ENCODE peak calls at places on chromosomes 2 and 18, in seven cellular contexts. U, A, P, M, Y, Z and J are unnamed samples.

GRCh38 chr2:230643576-230644291 is 68.9 kb upstream of the CAB39 start:
- DNase-seq in U (no peak), A (no peak), P (no peak), M (no peak), Y (no peak), Z (no peak), J (no peak)

GRCh38 chr2:16900405-16901025 is 234.9 kb upstream of the CYRIA start:
- DNase-seq in U (peak), A (no peak), P (no peak), M (peak), Y (peak), Z (peak), J (no peak)

GRCh38 chr2:28951910-28952805 is 28.9 kb upstream of the TOGARAM2 start:
- DNase-seq in U (peak), A (peak), P (no peak), M (no peak), Y (no peak), Z (no peak), J (no peak)

GRCh38 chr18:77081387-77081773 is 51.2 kb downstream of the MBP start:
- DNase-seq in U (no peak), A (peak), P (no peak), M (no peak), Y (no peak), Z (no peak), J (no peak)

GRCh38 chr2:29223851-29224692 is 108.9 kb downstream of the CLIP4 start:
- DNase-seq in U (no peak), A (peak), P (no peak), M (no peak), Y (no peak), Z (no peak), J (peak)

GRCh38 chr2:147649963-147650362 is 194.9 kb upstream of the ACVR2A start:
- DNase-seq in U (no peak), A (no peak), P (no peak), M (no peak), Y (no peak), Z (no peak), J (no peak)

GRCh38 chr2:170475878-170476277 is 239.3 kb upstream of the SP5 start:
- DNase-seq in U (no peak), A (no peak), P (no peak), M (no peak), Y (no peak), Z (no peak), J (no peak)

GRCh38 chr18:9870431-9871023 is 15.2 kb upstream of the TXNDC2 start:
- DNase-seq in U (no peak), A (no peak), P (no peak), M (no peak), Y (no peak), Z (peak), J (no peak)

GRCh38 chr18:51234117-51235010 is 36.9 kb upstream of the MEX3C start:
- DNase-seq in U (no peak), A (no peak), P (no peak), M (no peak), Y (no peak), Z (no peak), J (no peak)

GRCh38 chr2:169819106-169819505 is 5.6 kb downstream of the METTL5 start:
- DNase-seq in U (no peak), A (peak), P (no peak), M (no peak), Y (no peak), Z (no peak), J (peak)

GRCh38 chr2:96413067-96413722 is 77.6 kb downstream of the NCAPH start:
- DNase-seq in U (peak), A (no peak), P (no peak), M (no peak), Y (no peak), Z (no peak), J (no peak)
- H3K4me3 ChIP-seq in U (peak), A (peak), P (no peak), M (no peak), Y (peak), Z (peak), J (no peak)

GRCh38 chr2:62369549-62370164 is 136.3 kb downstream of the TMEM17 start:
- DNase-seq in U (no peak), A (no peak), P (no peak), M (no peak), Y (no peak), Z (no peak), J (no peak)
- H2AFZ ChIP-seq in U (no peak), A (no peak), P (no peak), M (no peak), Y (no peak), Z (no peak), J (no peak)

GRCh38 chr18:71809711-71810110 is 734.4 kb downstream of the CBLN2 start:
- DNase-seq in U (no peak), A (no peak), P (no peak), M (no peak), Y (no peak), Z (no peak), J (no peak)
- TF ChIP-seq POLR2A in U (no peak), A (no peak), P (no peak), M (no peak), Y (no peak), Z (no peak), J (no peak)

DNA sequence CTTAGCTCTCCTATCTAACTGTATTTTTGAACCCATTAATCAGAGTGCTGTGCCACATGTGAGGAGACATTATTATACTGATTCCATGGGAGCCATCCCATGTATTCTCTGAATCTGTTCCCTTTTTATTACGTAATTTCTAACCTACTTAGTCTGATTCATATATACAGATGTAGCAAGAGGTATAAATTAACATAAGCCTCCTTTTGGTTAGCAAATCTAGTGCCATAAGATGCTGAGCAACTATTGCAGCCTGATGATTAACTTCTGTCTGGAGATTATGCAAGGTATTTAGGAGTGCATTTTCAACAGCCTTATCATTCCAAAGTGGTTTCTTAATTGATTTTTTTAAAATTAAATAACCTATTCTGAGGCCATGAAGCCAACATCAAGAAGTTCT is 114.1 kb upstream of the MSH2 start:
- DNase-seq in U (no peak), A (peak), P (no peak), M (no peak), Y (no peak), Z (no peak), J (no peak)
- H3K4me3 ChIP-seq in U (no peak), A (no peak), P (no peak), M (no peak), Y (no peak), Z (no peak), J (no peak)

GRCh38 chr2:234363011-234363487 is 133.8 kb downstream of the ARL4C start:
- DNase-seq in U (peak), A (no peak), P (no peak), M (no peak), Y (peak), Z (no peak), J (no peak)

GRCh38 chr2:234363647-234364294 is 133.1 kb downstream of the ARL4C start:
- DNase-seq in U (no peak), A (no peak), P (no peak), M (no peak), Y (no peak), Z (no peak), J (no peak)

GRCh38 chr2:234364718-234365117 is 132.2 kb downstream of the ARL4C start:
- DNase-seq in U (no peak), A (no peak), P (no peak), M (no peak), Y (no peak), Z (no peak), J (no peak)

GRCh38 chr2:234368861-234369261 is 128.0 kb downstream of the ARL4C start:
- DNase-seq in U (no peak), A (peak), P (no peak), M (no peak), Y (no peak), Z (peak), J (no peak)

DNA sequence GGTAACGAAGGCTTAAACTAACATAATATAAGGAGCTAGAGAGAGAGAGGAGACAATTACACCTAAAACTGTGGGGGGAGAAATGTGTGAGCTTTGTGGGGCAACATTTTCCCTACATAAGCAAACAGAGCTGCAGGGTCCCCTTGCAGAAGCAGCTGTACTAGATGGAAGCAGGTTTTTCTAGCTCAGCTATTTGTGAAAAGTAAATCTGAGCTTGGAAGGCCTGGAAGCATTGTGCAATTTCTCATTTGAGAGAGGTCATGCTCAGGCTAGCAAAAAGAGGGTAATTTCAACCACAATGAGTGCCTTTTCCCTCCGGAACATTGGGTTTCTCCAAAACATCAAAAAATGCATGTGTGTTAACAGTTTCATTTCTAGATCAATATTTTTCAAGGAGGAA is 130.0 kb downstream of the ARL4C start:
- DNase-seq in U (no peak), A (peak), P (no peak), M (no peak), Y (no peak), Z (no peak), J (no peak)
- H2AFZ ChIP-seq in U (no peak), A (no peak), P (no peak), M (peak), Y (no peak), Z (no peak), J (no peak)

GRCh38 chr2:191171291-191171690 is 20.5 kb upstream of the STAT4 start:
- DNase-seq in U (no peak), A (no peak), P (no peak), M (no peak), Y (no peak), Z (no peak), J (no peak)
- TF ChIP-seq POLR2A in U (no peak), A (no peak), P (no peak), M (no peak), Y (no peak), Z (no peak), J (no peak)

DNA sequence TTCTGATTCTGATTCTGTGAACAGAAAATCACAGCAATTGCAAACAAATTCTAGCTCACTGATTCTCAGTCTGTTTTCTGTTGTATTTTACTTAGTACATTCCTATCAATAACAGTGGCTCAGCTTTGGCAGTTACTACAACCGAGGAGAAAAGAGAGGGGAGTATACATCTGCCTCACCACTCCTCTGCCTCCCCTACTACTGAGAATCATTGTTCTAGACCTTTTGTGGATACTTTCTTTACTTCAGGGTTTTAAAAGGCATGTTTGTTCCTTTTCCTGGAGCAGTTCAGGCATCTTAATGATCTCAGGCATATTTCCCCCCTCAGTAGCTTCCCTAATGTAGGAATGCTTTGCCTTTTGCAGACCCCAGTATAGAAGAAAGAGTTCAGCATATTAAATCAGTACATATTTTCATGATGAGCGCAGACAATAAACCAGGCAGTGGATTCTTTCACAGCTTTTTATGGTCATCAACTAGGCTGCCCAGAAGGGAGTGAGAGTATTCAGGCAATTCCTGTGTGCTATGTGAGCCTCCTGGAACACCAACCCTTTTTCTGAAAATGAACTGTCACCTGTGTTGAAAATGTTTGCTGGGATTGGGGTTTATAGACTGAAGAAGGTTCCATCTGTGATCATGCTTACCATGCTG is 10.3 kb downstream of the STAMBP start:
- DNase-seq in U (no peak), A (peak), P (no peak), M (no peak), Y (no peak), Z (no peak), J (no peak)
- H3K4me3 ChIP-seq in U (no peak), A (no peak), P (no peak), M (no peak), Y (no peak), Z (no peak), J (no peak)

GRCh38 chr2:202158796-202159195 is 79.6 kb downstream of the SUMO1 start:
- DNase-seq in U (no peak), A (peak), P (no peak), M (no peak), Y (no peak), Z (no peak), J (no peak)

GRCh38 chr2:202152104-202152771 is 79.2 kb downstream of the KIAA2012 start:
- DNase-seq in U (no peak), A (peak), P (no peak), M (no peak), Y (no peak), Z (no peak), J (no peak)

GRCh38 chr2:202149953-202150352 is 76.9 kb downstream of the KIAA2012 start:
- DNase-seq in U (no peak), A (no peak), P (no peak), M (no peak), Y (no peak), Z (no peak), J (no peak)

GRCh38 chr2:202157211-202157985 is 81.0 kb downstream of the SUMO1 start:
- DNase-seq in U (no peak), A (no peak), P (no peak), M (no peak), Y (no peak), Z (no peak), J (no peak)

GRCh38 chr2:202154613-202155281 is 81.7 kb downstream of the KIAA2012 start:
- DNase-seq in U (no peak), A (peak), P (no peak), M (no peak), Y (no peak), Z (no peak), J (no peak)
- H2AFZ ChIP-seq in U (no peak), A (peak), P (no peak), M (no peak), Y (no peak), Z (no peak), J (no peak)

DNA sequence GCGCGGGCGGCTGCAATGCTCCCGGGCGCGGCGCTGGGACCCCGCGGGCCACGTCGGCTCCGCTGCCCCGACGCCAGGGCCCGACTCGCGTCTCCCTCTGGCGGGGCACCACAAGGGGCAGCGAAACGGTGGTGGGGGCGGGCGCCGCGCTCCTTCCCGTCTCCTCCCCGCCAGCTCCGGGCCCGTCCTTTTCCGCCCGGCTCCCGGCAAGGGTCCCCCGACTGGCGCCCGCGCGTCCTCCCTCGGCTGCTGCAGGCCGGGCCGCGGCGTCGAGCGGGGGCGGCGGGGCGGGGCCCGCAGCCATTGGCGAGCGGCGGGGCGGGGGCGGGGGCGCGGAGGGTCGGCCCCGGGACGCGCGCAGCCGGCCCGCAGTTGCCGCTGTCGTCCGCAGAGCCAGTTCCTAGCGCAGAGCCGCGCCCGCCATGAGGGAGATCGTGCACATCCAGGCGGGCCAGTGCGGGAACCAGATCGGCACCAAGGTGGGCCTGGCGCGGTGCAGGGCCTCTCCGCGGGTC is at the start of gene TUBB6:
- DNase-seq in U (no peak), A (peak), P (no peak), M (peak), Y (no peak), Z (peak), J (peak)
- TF ChIP-seq POLR2A in U (peak), A (peak), P (peak), M (peak), Y (peak), Z (no peak), J (peak)

DNA sequence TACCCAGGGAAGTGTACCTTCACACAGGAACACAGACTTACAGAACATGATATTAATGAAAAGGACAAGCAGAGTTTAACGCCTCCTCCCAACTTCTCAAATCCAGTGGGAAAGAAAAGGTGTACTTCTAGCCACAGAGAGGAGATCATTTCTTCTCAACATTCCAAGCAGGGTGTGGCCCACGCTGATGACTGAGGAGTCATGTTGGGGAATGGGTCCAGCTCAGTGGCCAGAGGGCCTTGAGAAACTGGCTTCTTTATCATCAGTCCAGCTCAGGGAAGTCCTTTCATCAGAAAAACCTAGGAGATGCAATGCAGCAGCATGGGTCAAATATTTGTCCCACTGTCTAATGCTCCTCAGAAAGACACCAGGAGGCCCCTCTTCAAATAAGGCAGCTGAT is 63.0 kb downstream of the RBM43 start:
- DNase-seq in U (no peak), A (no peak), P (no peak), M (no peak), Y (no peak), Z (no peak), J (no peak)
- H3K4me3 ChIP-seq in U (no peak), A (no peak), P (no peak), M (no peak), Y (no peak), Z (no peak), J (no peak)